ENCODE peak calls at places on chromosomes 2 and 18, in five cellular contexts. K is ovary; N is CD8-positive, alpha-beta T cell; G is psoas muscle; J is right lobe of liver. T is an unnamed sample.

GRCh38 chr2:45003586-45004568 is 5.4 kb downstream of the SIX2 start:
- DNase-seq in N (no peak), G (no peak), J (no peak), K (no peak), T (no peak)

GRCh38 chr18:35892118-35892517 is 80.4 kb upstream of the RMP24 start:
- DNase-seq in K (no peak), J (no peak), G (no peak), N (no peak), T (no peak)

GRCh38 chr2:172674034-172674967 is 61.3 kb upstream of the RAPGEF4 start:
- DNase-seq in N (no peak), K (no peak), G (peak), J (peak), T (peak)

GRCh38 chr18:78730564-78731422 is 248.8 kb upstream of the SALL3 start:
- DNase-seq in K (no peak), N (no peak), G (no peak), J (peak), T (no peak)

GRCh38 chr2:117190856-117191255 is 623.6 kb upstream of the DDX18 start:
- DNase-seq in K (no peak), J (no peak), N (no peak), G (no peak), T (no peak)

GRCh38 chr2:201777043-201777442 is 3.7 kb downstream of the ALS2 start:
- DNase-seq in K (no peak), G (no peak), N (no peak), J (no peak), T (no peak)

GRCh38 chr2:239523944-239524310 is 123.1 kb upstream of the HDAC4 start:
- DNase-seq in J (no peak), N (no peak), K (peak), G (peak), T (no peak)

GRCh38 chr2:39281391-39281790 is 37.6 kb upstream of the CDKL4 start:
- DNase-seq in N (no peak), K (no peak), G (no peak), J (no peak), T (no peak)

GRCh38 chr18:10012526-10012925 is 98.7 kb downstream of the VAPA start:
- DNase-seq in J (no peak), K (no peak), G (no peak), N (no peak), T (no peak)

GRCh38 chr2:30801821-30802455 is 5.3 kb downstream of the CAPN13 start:
- DNase-seq in N (no peak), K (no peak), G (no peak), J (no peak), T (no peak)

GRCh38 chr2:68000170-68000825 is 62.5 kb downstream of the C1D start:
- DNase-seq in K (no peak), N (no peak), J (no peak), G (no peak), T (no peak)

GRCh38 chr2:128578406-128579385 is 260.0 kb upstream of the HS6ST1 start:
- DNase-seq in J (no peak), N (no peak), K (no peak), G (no peak), T (no peak)

GRCh38 chr2:136637402-136637801 is 127.9 kb upstream of the THSD7B start:
- DNase-seq in K (no peak), G (no peak), J (no peak), N (no peak), T (no peak)

GRCh38 chr2:200618590-200619021 is 32.8 kb downstream of the AOX1 start:
- DNase-seq in J (no peak), G (no peak), K (peak), N (no peak), T (no peak)

GRCh38 chr2:143125647-143126046 is 3.6 kb upstream of the ARHGAP15 start:
- DNase-seq in G (no peak), J (no peak), K (no peak), N (no peak), T (no peak)

GRCh38 chr2:43812947-43813346 is 25.7 kb downstream of the ABCG5 start:
- DNase-seq in G (no peak), J (no peak), N (no peak), K (no peak), T (no peak)

GRCh38 chr2:69798466-69798908 is 31.0 kb upstream of the GMCL1 start:
- DNase-seq in K (peak), J (no peak), N (no peak), G (no peak), T (no peak)

GRCh38 chr2:133483201-133483600 is 85.1 kb downstream of the NCKAP5 start:
- DNase-seq in N (no peak), J (no peak), G (no peak), K (no peak), T (no peak)

DNA sequence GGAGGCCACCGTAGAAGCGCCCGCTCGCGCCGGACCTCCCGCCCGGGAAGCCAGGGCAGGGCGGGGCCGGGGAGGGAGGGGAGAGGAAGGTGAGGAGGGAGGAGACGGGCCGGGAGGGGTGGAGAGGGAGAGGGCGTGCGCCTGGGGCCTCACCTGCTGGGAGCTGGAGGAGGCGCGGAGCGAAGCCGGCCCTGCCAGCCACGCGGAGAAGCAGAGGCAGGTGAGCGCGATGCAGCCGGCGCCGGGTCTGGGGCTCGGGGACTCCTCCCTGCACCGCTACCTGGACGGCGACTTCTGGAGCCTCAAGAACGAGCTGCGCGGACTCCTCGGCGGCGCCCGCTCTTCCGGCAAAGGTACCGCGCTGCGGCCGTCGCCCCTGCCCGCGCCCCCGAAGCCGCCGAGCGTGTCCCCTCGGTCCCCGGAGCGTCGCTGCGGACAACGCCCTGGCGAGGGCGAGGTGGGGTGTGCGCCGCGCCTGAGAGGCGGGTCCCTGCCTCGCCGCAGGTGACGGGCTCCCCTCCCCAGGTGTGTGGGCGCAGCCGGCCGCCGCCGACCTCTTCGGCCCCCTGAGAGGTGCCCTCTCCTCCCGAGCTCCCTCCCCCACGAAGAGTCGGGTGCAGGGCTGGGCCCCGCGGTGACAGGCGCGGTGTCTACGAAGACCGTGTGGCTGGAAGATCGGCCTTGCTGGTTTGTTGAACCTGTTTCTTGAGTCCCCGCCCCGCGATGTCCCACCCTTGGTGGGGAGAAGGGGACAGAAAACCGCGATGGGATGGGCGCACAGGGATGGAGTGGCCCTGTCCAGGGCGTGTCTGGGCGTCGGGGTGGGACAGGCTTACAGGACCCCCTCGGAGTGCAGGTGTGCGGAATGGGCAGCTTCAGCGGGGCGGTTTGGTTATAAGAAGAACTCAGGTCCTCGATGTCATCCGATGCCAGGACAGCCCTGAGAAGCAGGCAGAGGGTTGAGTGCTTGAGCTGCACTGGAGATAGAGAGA is at the start of gene ACOXL:
- DNase-seq in G (no peak), N (no peak), J (no peak), K (no peak), T (peak)
- H3K27ac ChIP-seq in G (no peak), N (no peak), J (no peak), K (no peak), T (peak)

GRCh38 chr2:37117566-37117965 is 33.2 kb downstream of the GPATCH11 start:
- DNase-seq in J (no peak), K (no peak), N (no peak), G (no peak), T (no peak)

GRCh38 chr2:37119182-37119581 is 34.9 kb downstream of the GPATCH11 start:
- DNase-seq in K (no peak), J (no peak), N (no peak), G (no peak), T (no peak)
- H3K27ac ChIP-seq in K (no peak), J (no peak), N (no peak), G (no peak), T (no peak)

GRCh38 chr2:222159221-222159620 is 139.6 kb downstream of the PAX3 start:
- DNase-seq in K (no peak), N (no peak), J (no peak), G (no peak), T (no peak)

GRCh38 chr2:222160944-222161343 is 137.9 kb downstream of the PAX3 start:
- DNase-seq in G (no peak), N (no peak), K (no peak), J (no peak), T (no peak)

DNA sequence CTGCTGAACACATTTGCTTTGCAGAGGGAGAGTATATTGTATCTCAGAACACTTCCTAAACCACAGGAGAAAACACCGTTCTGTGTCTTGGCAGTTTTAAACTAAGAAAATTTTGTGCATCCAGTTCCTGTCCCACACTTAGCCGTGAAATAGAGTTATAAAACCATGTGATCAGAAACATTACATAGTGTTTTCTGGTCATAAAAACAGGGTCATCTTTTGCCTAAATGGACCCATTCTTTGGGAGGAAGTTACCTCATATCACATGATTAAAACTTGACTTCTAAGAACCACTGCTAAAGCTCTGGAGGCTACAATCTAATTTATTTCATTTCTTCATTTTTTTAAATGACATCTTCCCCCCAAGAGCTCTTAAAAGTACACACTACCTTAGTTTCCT is 138.7 kb downstream of the PAX3 start:
- DNase-seq in J (no peak), K (no peak), G (no peak), N (no peak), T (no peak)
- H3K27ac ChIP-seq in J (no peak), K (no peak), G (no peak), N (no peak), T (no peak)

DNA sequence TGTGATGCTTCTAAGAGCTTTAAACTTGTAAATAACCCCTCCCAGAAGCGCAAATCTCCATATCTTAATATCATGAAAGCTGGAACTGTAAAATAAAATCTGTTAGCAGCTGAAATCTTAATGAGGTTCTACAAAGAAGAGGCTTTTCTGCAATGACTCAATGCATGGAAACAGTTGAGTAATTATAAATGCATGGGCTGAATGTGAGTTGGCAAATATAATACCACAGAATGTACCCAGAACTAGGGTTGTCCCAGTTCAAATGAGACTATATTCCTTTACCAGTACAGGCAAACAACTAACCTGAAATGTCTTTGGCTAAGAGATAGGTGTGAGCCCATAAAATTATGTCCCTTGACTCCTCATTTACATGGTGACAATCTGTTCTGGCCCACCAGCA is 52.9 kb downstream of the SATB2 start:
- DNase-seq in G (no peak), K (no peak), J (no peak), N (no peak), T (no peak)
- H3K27ac ChIP-seq in G (no peak), K (no peak), J (no peak), N (no peak), T (no peak)

GRCh38 chr2:48414640-48414979 is 115.3 kb upstream of the STON1 start:
- DNase-seq in N (no peak), K (no peak), G (no peak), J (no peak), T (no peak)

GRCh38 chr2:48414196-48414595 is 115.8 kb upstream of the STON1 start:
- DNase-seq in N (no peak), K (no peak), G (no peak), J (no peak), T (no peak)

GRCh38 chr2:48417843-48418838 is 111.8 kb upstream of the STON1 start:
- DNase-seq in G (no peak), N (no peak), K (no peak), J (peak), T (no peak)

GRCh38 chr2:48414980-48415764 is 114.8 kb upstream of the STON1 start:
- DNase-seq in G (no peak), J (peak), K (no peak), N (no peak), T (peak)

DNA sequence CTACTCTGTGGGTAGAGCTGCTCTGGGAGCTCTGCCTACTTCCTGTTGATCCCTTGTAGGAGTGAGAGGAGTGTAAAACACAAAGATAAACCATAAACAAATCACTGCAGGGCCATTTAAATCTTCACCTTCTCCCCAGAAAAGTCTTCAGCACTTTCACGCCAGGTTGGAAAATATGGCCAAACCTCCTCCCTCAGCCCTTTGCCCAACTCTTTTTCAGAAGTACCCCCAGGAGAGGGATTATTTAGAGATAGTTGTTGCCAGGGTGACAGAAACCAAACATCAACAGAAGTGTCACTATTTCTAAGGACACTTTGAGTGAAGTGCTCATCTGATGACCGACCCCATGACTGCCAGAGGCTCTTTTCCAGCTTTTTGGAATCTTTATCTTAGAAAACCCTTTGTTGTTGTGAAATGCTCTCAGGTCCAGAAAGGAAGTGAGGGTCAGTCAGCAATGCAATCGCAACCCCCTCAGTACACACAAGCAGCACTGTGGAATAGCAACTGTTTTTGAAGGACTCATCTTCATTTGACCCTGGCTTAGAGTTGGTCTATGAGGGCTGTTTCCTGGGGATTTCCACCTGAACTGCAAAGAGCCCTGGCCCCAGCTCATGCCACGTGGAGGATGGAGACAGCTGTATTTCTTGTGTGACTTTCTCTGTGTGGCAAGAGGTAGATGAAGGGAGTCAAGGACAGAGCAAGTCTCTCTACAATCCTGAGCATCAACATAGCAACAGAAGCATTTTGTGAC is 114.0 kb upstream of the STON1 start:
- DNase-seq in K (no peak), G (no peak), J (no peak), N (no peak), T (no peak)
- H3K27ac ChIP-seq in K (no peak), G (no peak), J (peak), N (no peak), T (peak)

GRCh38 chr18:50700245-50701165 is 119.3 kb downstream of the MRO start:
- DNase-seq in G (no peak), K (no peak), N (no peak), J (no peak), T (no peak)

GRCh38 chr18:50696929-50697328 is 122.9 kb downstream of the MRO start:
- DNase-seq in N (no peak), J (no peak), G (no peak), K (no peak), T (no peak)

GRCh38 chr18:50696436-50696835 is 123.4 kb downstream of the MRO start:
- DNase-seq in G (no peak), K (no peak), J (no peak), N (no peak), T (no peak)

GRCh38 chr18:50695431-50696176 is 124.2 kb downstream of the MRO start:
- DNase-seq in G (no peak), K (no peak), N (no peak), J (no peak), T (no peak)

GRCh38 chr18:50697509-50697908 is 122.3 kb downstream of the MRO start:
- DNase-seq in N (no peak), J (no peak), K (no peak), G (no peak), T (no peak)
- H3K27ac ChIP-seq in N (no peak), J (no peak), K (no peak), G (no peak), T (no peak)

DNA sequence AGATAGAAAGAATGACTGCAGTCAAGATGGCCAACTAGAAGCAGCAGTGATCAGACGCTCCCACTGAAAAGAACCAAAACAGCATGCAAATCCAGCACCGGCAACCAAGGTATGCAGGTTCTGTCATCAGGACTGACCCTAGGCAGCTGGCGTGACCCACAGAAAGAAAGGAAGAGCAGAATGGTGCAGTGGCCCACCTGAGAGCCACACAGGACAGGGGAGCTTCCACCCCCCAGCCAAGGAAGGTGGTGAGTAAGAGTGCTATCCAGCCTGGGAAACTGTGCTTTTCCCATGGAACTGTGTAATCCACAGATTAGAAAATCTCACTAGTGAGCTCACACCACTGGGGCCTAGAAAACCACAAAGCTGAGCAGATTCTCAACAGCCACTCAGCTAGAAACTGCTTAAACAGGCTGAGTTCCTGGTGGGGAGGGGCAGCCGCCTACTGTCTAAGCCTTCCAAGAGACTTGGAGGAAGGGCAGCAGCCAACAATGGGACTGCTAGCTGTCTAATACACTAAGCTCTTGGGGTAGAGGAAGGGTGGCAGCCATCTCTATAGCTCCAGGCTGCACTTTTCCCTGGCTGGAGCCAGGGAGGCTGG is 127.9 kb downstream of the EVA1A start:
- DNase-seq in N (no peak), G (no peak), J (no peak), K (no peak), T (peak)
- H3K27ac ChIP-seq in N (no peak), G (no peak), J (no peak), K (no peak), T (no peak)

GRCh38 chr2:36562973-36563532 is 34.9 kb downstream of the FEZ2 start:
- DNase-seq in N (no peak), K (no peak), G (no peak), J (no peak), T (no peak)
- H3K27ac ChIP-seq in N (no peak), K (no peak), G (peak), J (peak), T (peak)

DNA sequence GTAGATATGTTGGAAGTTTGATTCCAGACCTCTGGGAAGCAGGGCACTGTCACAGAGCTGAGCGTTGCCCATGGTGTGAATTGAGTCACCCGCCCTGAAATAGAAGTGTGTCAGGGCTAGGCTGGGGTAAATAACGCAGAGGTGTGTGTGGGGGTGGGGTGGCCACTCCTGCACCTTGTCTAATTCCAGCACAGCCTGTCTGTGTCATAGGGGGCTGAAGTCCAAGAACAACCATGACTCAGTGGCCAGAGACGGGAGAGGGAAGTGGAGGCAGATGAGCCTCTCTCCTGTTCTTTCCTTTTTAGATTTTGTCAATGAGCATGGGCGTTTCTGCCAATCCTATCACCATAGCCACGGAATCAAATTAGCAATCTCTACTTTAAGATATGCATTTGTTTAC is 852.8 kb downstream of the DCDC2C start:
- DNase-seq in J (no peak), K (no peak), G (no peak), N (no peak), T (no peak)
- H3K27ac ChIP-seq in J (no peak), K (no peak), G (no peak), N (no peak), T (no peak)

GRCh38 chr2:12500899-12501298 is 215.8 kb upstream of the TRIB2 start:
- DNase-seq in K (no peak), N (no peak), J (no peak), G (no peak), T (no peak)

GRCh38 chr2:12504443-12504842 is 212.3 kb upstream of the TRIB2 start:
- DNase-seq in N (no peak), J (no peak), G (no peak), K (no peak), T (no peak)

GRCh38 chr2:12502759-12503158 is 214.0 kb upstream of the TRIB2 start:
- DNase-seq in N (no peak), K (no peak), J (no peak), G (no peak), T (no peak)

GRCh38 chr2:12498703-12499102 is 218.0 kb upstream of the TRIB2 start:
- DNase-seq in K (no peak), J (no peak), G (no peak), N (no peak), T (no peak)

GRCh38 chr2:12501469-12502147 is 215.1 kb upstream of the TRIB2 start:
- DNase-seq in K (no peak), J (no peak), N (peak), G (peak), T (peak)
- H3K27ac ChIP-seq in K (no peak), J (no peak), N (peak), G (no peak), T (peak)